ENCODE peak calls at places on chromosomes 5 and 9, in nine cellular contexts. One of them, this sample, is unnamed.
A peak's percentile ranks its signal among the peaks of the same experiment; 100 is the strongest.

GRCh38 chr9:16659096-16659495 is 211.4 kb downstream of the BNC2 start:
- DNase-seq in heart left ventricle: no peak
- DNase-seq in endodermal cell: no peak
- DNase-seq in hepatocyte: no peak
- DNase-seq in fibroblast of lung: no peak
- DNase-seq in body of pancreas: no peak
- DNase-seq in astrocyte: no peak
- DNase-seq in HepG2: no peak
- DNase-seq in gastrocnemius medialis: no peak
- DNase-seq in this sample: no peak

GRCh38 chr5:6518298-6519057 is 69.8 kb downstream of the UBE2QL1 start:
- DNase-seq in hepatocyte: no peak
- DNase-seq in astrocyte: no peak
- DNase-seq in body of pancreas: no peak
- DNase-seq in fibroblast of lung: no peak
- DNase-seq in heart left ventricle: no peak
- DNase-seq in gastrocnemius medialis: no peak
- DNase-seq in endodermal cell: no peak
- DNase-seq in HepG2: no peak
- DNase-seq in this sample: no peak

GRCh38 chr9:117664419-117664818 is 39.8 kb upstream of the TLR4 start:
- DNase-seq in fibroblast of lung: no peak
- DNase-seq in endodermal cell: no peak
- DNase-seq in heart left ventricle: no peak
- DNase-seq in astrocyte: no peak
- DNase-seq in HepG2: no peak
- DNase-seq in hepatocyte: no peak
- DNase-seq in body of pancreas: no peak
- DNase-seq in gastrocnemius medialis: no peak
- DNase-seq in this sample: no peak

GRCh38 chr9:69379250-69379982 is 54.4 kb downstream of the ENTREP1 start:
- DNase-seq in heart left ventricle: no peak
- DNase-seq in fibroblast of lung: peak; percentile 4
- DNase-seq in body of pancreas: no peak
- DNase-seq in HepG2: no peak
- DNase-seq in endodermal cell: no peak
- DNase-seq in astrocyte: peak; percentile 63
- DNase-seq in hepatocyte: no peak
- DNase-seq in gastrocnemius medialis: peak; percentile 90
- DNase-seq in this sample: no peak

GRCh38 chr5:61805101-61805500 is 473.0 kb downstream of the ZSWIM6 start:
- DNase-seq in HepG2: no peak
- DNase-seq in astrocyte: peak; percentile 88
- DNase-seq in endodermal cell: no peak
- DNase-seq in body of pancreas: no peak
- DNase-seq in fibroblast of lung: peak; percentile 68
- DNase-seq in hepatocyte: peak; percentile 49
- DNase-seq in heart left ventricle: no peak
- DNase-seq in gastrocnemius medialis: no peak
- DNase-seq in this sample: no peak

GRCh38 chr5:78537821-78538220 is 110.8 kb downstream of the LHFPL2 start:
- DNase-seq in endodermal cell: peak; percentile 72
- DNase-seq in gastrocnemius medialis: no peak
- DNase-seq in body of pancreas: no peak
- DNase-seq in hepatocyte: peak; percentile 65
- DNase-seq in HepG2: peak; percentile 22
- DNase-seq in astrocyte: peak; percentile 54
- DNase-seq in fibroblast of lung: peak; percentile 74
- DNase-seq in heart left ventricle: no peak
- DNase-seq in this sample: no peak

GRCh38 chr9:69655065-69655464 is 17.1 kb downstream of the APBA1 start:
- DNase-seq in gastrocnemius medialis: no peak
- DNase-seq in heart left ventricle: no peak
- DNase-seq in astrocyte: no peak
- DNase-seq in fibroblast of lung: no peak
- DNase-seq in HepG2: no peak
- DNase-seq in endodermal cell: no peak
- DNase-seq in hepatocyte: no peak
- DNase-seq in body of pancreas: no peak
- DNase-seq in this sample: no peak

GRCh38 chr9:36995927-36996471 is 38.1 kb downstream of the PAX5 start:
- DNase-seq in hepatocyte: peak; percentile 76
- DNase-seq in gastrocnemius medialis: no peak
- DNase-seq in heart left ventricle: peak; percentile 23
- DNase-seq in endodermal cell: peak; percentile 95
- DNase-seq in fibroblast of lung: peak; percentile 44
- DNase-seq in body of pancreas: peak; percentile 77
- DNase-seq in astrocyte: peak; percentile 26
- DNase-seq in HepG2: peak; percentile 45
- DNase-seq in this sample: peak; percentile 20

GRCh38 chr5:127092690-127093089 is 19.4 kb upstream of the C5orf63 start:
- DNase-seq in gastrocnemius medialis: no peak
- DNase-seq in body of pancreas: no peak
- DNase-seq in fibroblast of lung: peak; percentile 65
- DNase-seq in heart left ventricle: no peak
- DNase-seq in endodermal cell: peak; percentile 53
- DNase-seq in hepatocyte: no peak
- DNase-seq in HepG2: no peak
- DNase-seq in astrocyte: peak; percentile 67
- DNase-seq in this sample: no peak

GRCh38 chr9:106025449-106025848 is 331.1 kb downstream of the TMEM38B start:
- DNase-seq in hepatocyte: peak; percentile 65
- DNase-seq in astrocyte: no peak
- DNase-seq in heart left ventricle: peak; percentile 37
- DNase-seq in HepG2: no peak
- DNase-seq in fibroblast of lung: no peak
- DNase-seq in gastrocnemius medialis: no peak
- DNase-seq in body of pancreas: no peak
- DNase-seq in endodermal cell: peak; percentile 55
- DNase-seq in this sample: peak; percentile 37

GRCh38 chr9:76365028-76365427 is 29.2 kb downstream of the RFK start:
- DNase-seq in astrocyte: peak; percentile 71
- DNase-seq in HepG2: peak; percentile 78
- DNase-seq in hepatocyte: peak; percentile 26
- DNase-seq in body of pancreas: no peak
- DNase-seq in gastrocnemius medialis: no peak
- DNase-seq in fibroblast of lung: no peak
- DNase-seq in endodermal cell: no peak
- DNase-seq in heart left ventricle: no peak
- DNase-seq in this sample: no peak

GRCh38 chr5:135883441-135883840 is 12.2 kb downstream of the IL9 start:
- DNase-seq in heart left ventricle: no peak
- DNase-seq in endodermal cell: peak; percentile 79
- DNase-seq in astrocyte: no peak
- DNase-seq in hepatocyte: no peak
- DNase-seq in fibroblast of lung: no peak
- DNase-seq in gastrocnemius medialis: no peak
- DNase-seq in HepG2: no peak
- DNase-seq in body of pancreas: no peak
- DNase-seq in this sample: no peak

GRCh38 chr9:91302831-91303230 is 58.9 kb downstream of the AUH start:
- DNase-seq in hepatocyte: no peak
- DNase-seq in gastrocnemius medialis: no peak
- DNase-seq in fibroblast of lung: peak; percentile 90
- DNase-seq in body of pancreas: no peak
- DNase-seq in heart left ventricle: no peak
- DNase-seq in astrocyte: peak; percentile 88
- DNase-seq in HepG2: peak; percentile 12
- DNase-seq in endodermal cell: no peak
- DNase-seq in this sample: no peak

GRCh38 chr5:168165221-168165965 is 126.1 kb upstream of the WWC1 start:
- DNase-seq in heart left ventricle: no peak
- DNase-seq in hepatocyte: no peak
- DNase-seq in body of pancreas: no peak
- DNase-seq in fibroblast of lung: no peak
- DNase-seq in astrocyte: no peak
- DNase-seq in endodermal cell: peak; percentile 75
- DNase-seq in gastrocnemius medialis: no peak
- DNase-seq in HepG2: no peak
- DNase-seq in this sample: no peak

GRCh38 chr5:35312281-35312680 is 82.0 kb upstream of the PRLR start:
- DNase-seq in body of pancreas: no peak
- DNase-seq in HepG2: no peak
- DNase-seq in gastrocnemius medialis: no peak
- DNase-seq in heart left ventricle: no peak
- DNase-seq in hepatocyte: no peak
- DNase-seq in fibroblast of lung: no peak
- DNase-seq in endodermal cell: no peak
- DNase-seq in astrocyte: no peak
- DNase-seq in this sample: no peak

GRCh38 chr5:58314356-58315045 is 145.4 kb downstream of the PLK2 start:
- DNase-seq in gastrocnemius medialis: no peak
- DNase-seq in astrocyte: peak; percentile 90
- DNase-seq in body of pancreas: no peak
- DNase-seq in hepatocyte: no peak
- DNase-seq in HepG2: no peak
- DNase-seq in heart left ventricle: no peak
- DNase-seq in endodermal cell: no peak
- DNase-seq in fibroblast of lung: no peak
- DNase-seq in this sample: no peak

GRCh38 chr5:118628672-118629354 is 359.5 kb downstream of the DTWD2 start:
- DNase-seq in body of pancreas: no peak
- DNase-seq in astrocyte: no peak
- DNase-seq in endodermal cell: peak; percentile 67
- DNase-seq in gastrocnemius medialis: no peak
- DNase-seq in HepG2: no peak
- DNase-seq in hepatocyte: no peak
- DNase-seq in heart left ventricle: no peak
- DNase-seq in fibroblast of lung: no peak
- DNase-seq in this sample: no peak
- TF ChIP-seq CTCF in body of pancreas: no peak
- TF ChIP-seq CTCF in astrocyte: no peak
- TF ChIP-seq CTCF in endodermal cell: no peak
- TF ChIP-seq CTCF in gastrocnemius medialis: no peak
- TF ChIP-seq CTCF in HepG2: no peak
- TF ChIP-seq CTCF in hepatocyte: no peak
- TF ChIP-seq CTCF in heart left ventricle: no peak
- TF ChIP-seq CTCF in fibroblast of lung: no peak
- TF ChIP-seq CTCF in this sample: no peak

DNA sequence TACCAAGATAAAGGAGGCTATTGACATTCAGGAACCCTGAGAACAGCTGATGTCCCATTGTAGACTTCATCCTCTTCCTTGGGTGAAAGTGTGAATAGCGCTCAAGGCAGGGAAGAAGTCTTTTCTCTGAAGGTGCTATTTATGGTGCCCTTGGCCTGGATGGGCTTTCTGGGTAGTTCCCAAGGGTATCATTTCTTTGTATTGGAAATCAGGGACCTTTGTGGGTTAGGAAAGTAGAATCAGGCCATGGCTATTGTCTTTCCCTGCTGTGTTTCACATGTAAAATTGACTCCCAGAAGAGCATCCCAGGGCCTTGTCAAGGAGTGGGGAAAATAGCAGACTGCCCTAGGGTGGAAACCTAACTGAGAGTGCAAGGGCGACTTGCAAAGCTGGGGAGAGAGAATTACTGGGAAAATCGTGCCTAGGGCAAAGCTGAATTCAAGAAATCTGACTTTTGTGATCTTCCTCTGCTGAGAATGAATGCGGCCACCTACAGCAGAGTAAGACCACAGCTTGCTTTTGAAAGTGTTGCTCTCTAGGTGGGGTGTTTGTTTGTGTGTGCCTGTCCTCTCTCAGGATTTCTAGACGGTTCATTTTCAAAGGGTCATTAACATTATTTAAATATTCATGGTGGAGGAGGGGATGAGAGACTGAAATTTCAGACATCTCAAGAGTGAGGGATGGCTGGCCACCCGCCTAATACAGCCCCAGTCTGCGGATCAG is 160.6 kb downstream of the C9orf152 start:
- DNase-seq in HepG2: no peak
- DNase-seq in endodermal cell: peak; percentile 64
- DNase-seq in hepatocyte: no peak
- DNase-seq in heart left ventricle: no peak
- DNase-seq in astrocyte: no peak
- DNase-seq in fibroblast of lung: no peak
- DNase-seq in body of pancreas: no peak
- DNase-seq in gastrocnemius medialis: no peak
- DNase-seq in this sample: no peak
- H3K27me3 ChIP-seq in HepG2: no peaks in the 10 kb centered on the region
- H3K27me3 ChIP-seq in endodermal cell: peaks cover 41% of the 10 kb centered on the region
- H3K27me3 ChIP-seq in hepatocyte: peaks cover 29% of the 10 kb centered on the region
- H3K27me3 ChIP-seq in heart left ventricle: no peaks in the 10 kb centered on the region
- H3K27me3 ChIP-seq in astrocyte: no peaks in the 10 kb centered on the region
- H3K27me3 ChIP-seq in fibroblast of lung: no peaks in the 10 kb centered on the region
- H3K27me3 ChIP-seq in body of pancreas: peaks cover 23% of the 10 kb centered on the region
- H3K27me3 ChIP-seq in gastrocnemius medialis: peaks cover 14% of the 10 kb centered on the region
- H3K27me3 ChIP-seq in this sample: no peaks in the 10 kb centered on the region

DNA sequence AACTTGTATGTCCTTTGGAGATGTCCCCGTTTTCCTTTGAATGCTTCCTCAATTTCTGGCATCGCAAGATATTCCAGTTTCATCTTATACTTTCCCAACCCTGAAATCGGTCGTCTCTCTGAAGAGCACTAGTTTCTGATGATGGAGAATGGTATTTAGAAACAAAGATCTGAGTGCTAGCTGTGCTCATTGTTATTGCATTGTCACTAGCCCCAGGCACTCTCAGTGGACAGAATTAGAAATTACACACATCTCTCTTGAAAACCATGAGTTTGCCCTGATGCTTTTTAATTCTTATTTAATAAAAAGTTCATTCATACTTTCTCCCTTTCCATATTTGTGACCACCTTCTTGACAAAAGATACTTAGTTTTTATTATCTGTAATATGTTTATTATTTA is 67.7 kb downstream of the C9orf152 start:
- DNase-seq in astrocyte: no peak
- DNase-seq in HepG2: no peak
- DNase-seq in body of pancreas: no peak
- DNase-seq in endodermal cell: no peak
- DNase-seq in hepatocyte: no peak
- DNase-seq in fibroblast of lung: no peak
- DNase-seq in gastrocnemius medialis: no peak
- DNase-seq in heart left ventricle: no peak
- DNase-seq in this sample: no peak
- H3K4me1 ChIP-seq in astrocyte: peaks cover 43% of the 10 kb centered on the region
- H3K4me1 ChIP-seq in HepG2: peaks cover 6% of the 10 kb centered on the region
- H3K4me1 ChIP-seq in body of pancreas: peaks cover 20% of the 10 kb centered on the region
- H3K4me1 ChIP-seq in endodermal cell: no peaks in the 10 kb centered on the region
- H3K4me1 ChIP-seq in hepatocyte: no peaks in the 10 kb centered on the region
- H3K4me1 ChIP-seq in fibroblast of lung: peaks cover 23% of the 10 kb centered on the region
- H3K4me1 ChIP-seq in gastrocnemius medialis: peaks cover 23% of the 10 kb centered on the region
- H3K4me1 ChIP-seq in heart left ventricle: peaks cover 74% of the 10 kb centered on the region
- H3K4me1 ChIP-seq in this sample: peaks cover 100% of the 10 kb centered on the region

DNA sequence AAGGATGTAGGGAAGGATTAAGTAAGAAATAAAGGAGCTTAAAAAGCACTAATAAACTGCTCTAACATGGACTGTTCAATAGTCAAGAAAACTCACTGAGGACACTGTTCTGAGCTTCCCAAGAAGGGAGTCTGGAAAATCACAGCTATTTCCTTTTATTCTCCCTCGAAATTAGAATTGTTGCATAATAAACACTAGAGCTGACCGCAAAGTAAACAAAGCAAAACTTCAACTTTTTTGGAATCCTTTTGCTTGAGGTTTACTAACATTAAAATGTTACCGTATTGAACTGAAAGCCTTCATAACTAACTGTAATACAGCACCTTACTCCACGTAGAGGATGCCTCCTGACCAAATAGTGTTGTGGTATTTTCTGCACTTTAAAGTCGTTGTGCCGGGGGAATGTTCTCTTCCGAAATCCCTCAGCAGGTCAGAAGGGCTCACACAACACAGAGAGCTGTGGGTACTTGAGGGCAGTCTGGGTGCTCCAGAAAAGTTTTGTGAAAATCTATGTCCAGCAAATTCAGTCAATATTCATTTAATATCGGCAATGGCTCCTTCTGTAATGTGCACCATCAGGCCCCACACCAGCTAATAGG is 59.2 kb downstream of the TTLL11 start:
- DNase-seq in body of pancreas: no peak
- DNase-seq in gastrocnemius medialis: no peak
- DNase-seq in hepatocyte: no peak
- DNase-seq in heart left ventricle: no peak
- DNase-seq in HepG2: no peak
- DNase-seq in fibroblast of lung: peak; percentile 29
- DNase-seq in astrocyte: no peak
- DNase-seq in endodermal cell: no peak
- DNase-seq in this sample: no peak
- TF ChIP-seq CTCF in body of pancreas: no peak
- TF ChIP-seq CTCF in gastrocnemius medialis: no peak
- TF ChIP-seq CTCF in hepatocyte: no peak
- TF ChIP-seq CTCF in heart left ventricle: no peak
- TF ChIP-seq CTCF in HepG2: no peak
- TF ChIP-seq CTCF in fibroblast of lung: no peak
- TF ChIP-seq CTCF in astrocyte: no peak
- TF ChIP-seq CTCF in endodermal cell: no peak
- TF ChIP-seq CTCF in this sample: no peak

This sample was measured in left ventricle myocardium inferior.